ENCODE peak calls at places on chromosome 2, in nine cellular contexts. D is SW 1271, M is occipital lobe, R is naive B cell, S is NCI-H1105, T is COR-L47, F is astrocyte of the spinal cord, I is IMR-90, W is AG08395. J is an unnamed sample.
A peak's percentile ranks its signal among the peaks of the same experiment; 100 is the strongest.

GRCh38 chr2:46876741-46877384 is 38.7 kb downstream of the MCFD2 start:
- DNase-seq in R (no peak), I (peak; percentile 88), F (peak; percentile 88), W (peak; percentile 63), T (peak; percentile 68), D (peak; percentile 66), S (no peak), M (no peak), J (peak; percentile 80)

GRCh38 chr2:220785181-220785580 is 786.9 kb downstream of the EPHA4 start:
- DNase-seq in I (no peak), S (peak; percentile 52), W (no peak), D (no peak), F (no peak), R (no peak), T (peak; percentile 30), M (no peak), J (no peak)

GRCh38 chr2:230144348-230144747 is 75.4 kb downstream of the SP110 start:
- DNase-seq in S (no peak), M (no peak), D (no peak), I (no peak), F (no peak), T (no peak), R (no peak), W (no peak), J (no peak)

GRCh38 chr2:32825291-32825712 is 121.5 kb upstream of the LTBP1 start:
- DNase-seq in R (no peak), M (no peak), I (peak; percentile 25), D (no peak), W (no peak), S (peak; percentile 45), F (peak; percentile 44), T (peak; percentile 1), J (no peak)

GRCh38 chr2:187264612-187265011 is 183.4 kb downstream of the CALCRL start:
- DNase-seq in R (no peak), W (no peak), F (no peak), T (no peak), M (no peak), S (no peak), I (no peak), D (no peak), J (no peak)

GRCh38 chr2:28981016-28981441 is at the start of gene TOGARAM2:
- DNase-seq in D (no peak), T (peak; percentile 27), I (peak; percentile 51), W (peak; percentile 46), F (peak; percentile 41), S (no peak), M (peak; percentile 8), R (no peak), J (no peak)

GRCh38 chr2:226791056-226791486 is 8.5 kb downstream of the IRS1 start:
- DNase-seq in M (peak; percentile 72), T (peak; percentile 39), W (peak; percentile 46), R (no peak), S (no peak), I (peak; percentile 71), D (peak; percentile 23), F (peak; percentile 76), J (no peak)

GRCh38 chr2:38708900-38709321 is 42.2 kb downstream of the SRSF7 start:
- DNase-seq in I (no peak), M (no peak), T (no peak), D (no peak), R (no peak), F (no peak), S (no peak), W (no peak), J (no peak)

GRCh38 chr2:82656370-82656769 is 1802.7 kb downstream of the SUCLG1 start:
- DNase-seq in S (no peak), R (no peak), D (no peak), T (no peak), F (no peak), W (no peak), I (no peak), M (no peak), J (no peak)

GRCh38 chr2:209141142-209141541 is 282.7 kb upstream of the MAP2 start:
- DNase-seq in R (no peak), F (no peak), I (no peak), S (no peak), M (no peak), D (no peak), W (no peak), T (no peak), J (no peak)

GRCh38 chr2:233476083-233476410 is 90.5 kb downstream of the USP40 start:
- DNase-seq in I (no peak), S (no peak), R (no peak), D (no peak), F (no peak), T (no peak), M (no peak), W (no peak), J (no peak)

GRCh38 chr2:101341901-101342624 is 33.6 kb upstream of the RNF149 start:
- DNase-seq in S (peak; percentile 41), F (peak; percentile 72), T (peak; percentile 37), W (peak; percentile 86), I (peak; percentile 61), R (peak; percentile 42), M (peak; percentile 63), D (no peak), J (no peak)

GRCh38 chr2:112474844-112475486 is 7.0 kb upstream of the TTL start:
- DNase-seq in S (no peak), T (no peak), D (no peak), W (peak; percentile 69), F (peak; percentile 14), M (no peak), I (peak; percentile 62), R (no peak), J (no peak)

J was measured in AG09309.